ENCODE peak calls at places on chromosomes 6 and 20, in four cellular contexts. N, J, Y and F are unnamed samples.

GRCh38 chr20:50563133-50563944 is 53.2 kb downstream of the PTPN1 start:
- DNase-seq in N (no peak), J (no peak), Y (no peak), F (no peak)

GRCh38 chr6:75290558-75290957 is 6.0 kb upstream of the TMEM30A start:
- DNase-seq in N (no peak), J (no peak), Y (no peak), F (no peak)

GRCh38 chr6:92791403-92791802 is 628.0 kb downstream of the EPHA7 start:
- DNase-seq in N (no peak), J (no peak), Y (no peak), F (no peak)

GRCh38 chr6:89295981-89296380 is 19.1 kb downstream of the GABRR2 start:
- DNase-seq in N (no peak), J (no peak), Y (no peak), F (no peak)

GRCh38 chr6:13012271-13012670 is 295.7 kb downstream of the PHACTR1 start:
- DNase-seq in N (no peak), J (peak), Y (no peak), F (no peak)

GRCh38 chr20:588932-589672 is 21.0 kb downstream of the TCF15 start:
- DNase-seq in N (peak), J (no peak), Y (no peak), F (no peak)

GRCh38 chr20:44208770-44209169 is 1.8 kb downstream of the OSER1 start:
- DNase-seq in N (no peak), J (no peak), Y (peak), F (no peak)

GRCh38 chr20:47391276-47392010 is 34.9 kb upstream of the ZMYND8 start:
- DNase-seq in N (no peak), J (peak), Y (no peak), F (no peak)

GRCh38 chr6:119119989-119120388 is 41.5 kb upstream of the FAM184A start:
- DNase-seq in N (no peak), J (no peak), Y (peak), F (no peak)

GRCh38 chr6:25971187-25971811 is 8.7 kb downstream of the TRIM38 start:
- DNase-seq in N (peak), J (peak), Y (peak), F (peak)

DNA sequence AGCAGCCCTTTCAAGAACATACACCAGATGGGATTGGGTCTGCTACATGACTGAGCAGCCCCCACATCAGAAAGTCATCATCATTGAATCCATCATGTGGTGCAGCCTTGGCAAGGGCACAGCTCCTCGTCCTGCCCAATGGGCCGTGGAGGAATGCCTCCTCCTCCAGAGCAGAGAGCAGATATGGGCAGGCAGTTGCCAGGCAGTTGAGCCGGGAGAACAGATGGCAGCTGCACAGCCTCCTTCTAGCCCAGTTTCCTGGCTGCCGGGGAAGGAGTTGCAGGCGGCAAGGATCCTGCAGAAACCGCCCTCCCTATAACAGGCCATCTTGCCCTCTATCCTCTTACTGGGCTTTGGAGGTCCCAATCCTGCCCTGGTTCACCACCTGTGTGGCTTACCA is 11.9 kb upstream of the ZFAND3 start:
- DNase-seq in N (no peak), J (no peak), Y (peak), F (no peak)
- TF ChIP-seq CTCF in N (no peak), J (no peak), Y (peak), F (no peak)

DNA sequence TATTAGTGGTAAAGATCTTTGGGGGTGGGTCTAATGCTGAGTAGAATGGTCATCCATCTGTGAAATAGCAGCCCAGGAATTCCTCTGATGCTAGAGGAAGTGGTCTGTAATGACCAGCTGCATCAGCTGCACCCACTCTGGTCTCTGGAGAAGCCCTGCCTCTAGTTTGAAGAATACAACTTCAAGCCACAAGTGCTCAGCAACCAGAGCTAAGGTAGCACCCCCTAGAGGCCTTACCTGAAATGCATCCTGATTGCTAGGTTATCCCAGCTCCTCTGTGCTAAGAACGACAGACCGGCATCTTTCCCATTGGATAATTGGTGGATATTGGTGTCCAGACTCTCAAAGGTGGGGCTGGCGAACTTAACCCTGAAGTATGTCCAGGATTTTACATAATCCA is 58.2 kb downstream of the DNAH8 start:
- DNase-seq in N (peak), J (no peak), Y (no peak), F (peak)
- TF ChIP-seq CTCF in N (peak), J (peak), Y (peak), F (peak)

GRCh38 chr6:50062051-50062450 is 12.3 kb upstream of the DEFB112 start:
- DNase-seq in N (peak), J (no peak), Y (no peak), F (peak)
- TF ChIP-seq CTCF in N (peak), J (peak), Y (peak), F (peak)

DNA sequence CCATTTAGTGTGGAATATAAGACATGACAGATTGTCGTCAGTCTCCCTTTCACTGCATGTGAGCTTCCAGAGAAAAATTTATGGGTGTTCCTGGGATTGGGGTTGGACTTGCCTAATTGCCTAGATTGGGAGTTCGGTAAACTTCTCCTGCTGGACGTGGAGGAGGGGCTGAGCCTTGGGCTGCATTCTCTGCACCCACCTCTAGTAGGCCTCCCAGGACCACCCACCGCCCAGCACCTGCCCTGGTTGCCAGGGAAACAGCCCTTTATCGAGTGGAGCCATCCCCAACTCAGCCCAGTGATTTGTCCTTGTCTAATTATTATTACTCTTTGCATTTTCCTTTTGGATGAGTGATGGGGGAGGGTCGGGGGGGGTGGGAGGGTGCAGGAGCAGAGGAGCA is 104.3 kb downstream of the DHX35 start:
- DNase-seq in N (no peak), J (no peak), Y (no peak), F (no peak)
- TF ChIP-seq CTCF in N (peak), J (no peak), Y (no peak), F (no peak)

GRCh38 chr6:76420094-76420493 is 347.6 kb upstream of the IMPG1 start:
- DNase-seq in N (no peak), J (no peak), Y (no peak), F (no peak)

GRCh38 chr6:76418657-76419217 is 346.3 kb upstream of the IMPG1 start:
- DNase-seq in N (no peak), J (no peak), Y (no peak), F (peak)

GRCh38 chr6:76422814-76423213 is 350.4 kb upstream of the IMPG1 start:
- DNase-seq in N (no peak), J (no peak), Y (no peak), F (no peak)

DNA sequence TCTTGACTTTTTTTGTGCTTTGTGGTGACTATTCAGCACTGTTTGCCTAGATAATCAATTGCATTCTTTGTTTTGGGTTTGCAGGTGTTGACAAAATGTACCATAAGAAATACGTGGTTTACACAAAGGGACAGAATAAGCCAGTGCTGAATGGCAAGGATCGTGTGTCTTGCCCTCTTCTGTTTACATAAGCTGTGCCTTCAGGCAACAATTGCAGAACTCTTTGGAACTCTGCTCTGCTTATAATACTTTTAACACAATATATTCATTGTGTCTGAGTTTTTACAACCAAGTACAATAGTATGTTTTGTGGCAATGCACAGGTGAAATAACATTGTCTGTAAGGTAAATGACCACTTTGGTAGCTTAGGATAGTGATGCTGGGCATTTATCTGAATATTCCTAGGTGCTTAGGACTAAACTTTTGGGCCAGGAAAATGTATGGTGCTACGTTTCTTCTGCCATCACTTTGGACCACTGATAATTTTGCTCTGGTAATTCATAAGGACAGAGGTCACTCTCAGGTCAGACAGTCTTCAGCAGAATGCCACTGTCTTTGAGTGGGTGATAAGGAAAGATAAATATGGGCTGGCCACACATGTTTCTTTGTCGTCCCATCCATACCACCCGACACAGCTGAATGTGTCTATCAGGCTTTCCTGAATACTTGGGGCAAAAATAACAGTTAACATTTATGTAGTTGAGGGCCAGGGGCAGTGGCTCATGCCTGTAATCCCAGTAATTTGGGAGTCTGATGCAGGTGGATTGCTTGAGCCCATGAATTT is 344.6 kb upstream of the IMPG1 start:
- DNase-seq in N (no peak), J (no peak), Y (no peak), F (peak)
- TF ChIP-seq CTCF in N (no peak), J (no peak), Y (no peak), F (no peak)

GRCh38 chr6:71533939-71534379 is 245.3 kb downstream of the OGFRL1 start:
- DNase-seq in N (peak), J (no peak), Y (peak), F (peak)
- TF ChIP-seq CTCF in N (peak), J (peak), Y (peak), F (peak)

DNA sequence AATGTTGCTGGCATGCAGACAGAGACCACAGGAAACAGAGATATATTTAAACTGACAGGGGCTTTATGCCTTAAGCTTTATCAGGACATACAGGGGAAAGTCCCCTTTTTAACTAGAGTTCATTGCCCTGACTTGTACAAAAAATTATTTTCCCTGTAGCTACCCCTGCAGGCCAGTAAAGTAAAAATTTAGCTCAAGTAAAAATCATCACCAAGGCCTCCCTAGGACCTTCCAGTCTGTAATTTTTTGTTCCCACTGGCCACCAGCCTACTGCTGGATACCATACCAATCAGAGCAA is 711.9 kb upstream of the NRSN1 start:
- DNase-seq in N (no peak), J (no peak), Y (peak), F (peak)
- TF ChIP-seq CTCF in N (no peak), J (peak), Y (peak), F (no peak)

GRCh38 chr6:39088331-39088730 is 26.7 kb downstream of the SAYSD1 start:
- DNase-seq in N (no peak), J (peak), Y (peak), F (no peak)
- TF ChIP-seq CTCF in N (peak), J (peak), Y (peak), F (no peak)

GRCh38 chr20:33944914-33945313 is 48.8 kb upstream of the RALY start:
- DNase-seq in N (no peak), J (no peak), Y (no peak), F (no peak)

GRCh38 chr20:33948480-33948879 is 45.2 kb upstream of the RALY start:
- DNase-seq in N (no peak), J (no peak), Y (no peak), F (no peak)

GRCh38 chr20:33945391-33946079 is 48.2 kb upstream of the RALY start:
- DNase-seq in N (no peak), J (no peak), Y (peak), F (no peak)

GRCh38 chr20:33951171-33951570 is 42.5 kb upstream of the RALY start:
- DNase-seq in N (no peak), J (no peak), Y (no peak), F (no peak)

GRCh38 chr20:33947709-33948295 is 45.9 kb upstream of the RALY start:
- DNase-seq in N (peak), J (peak), Y (peak), F (peak)
- TF ChIP-seq CTCF in N (peak), J (peak), Y (peak), F (peak)

GRCh38 chr20:25317351-25318075 is 69.6 kb downstream of the PYGB start:
- DNase-seq in N (no peak), J (no peak), Y (no peak), F (no peak)

GRCh38 chr20:25318471-25319240 is 70.8 kb downstream of the PYGB start:
- DNase-seq in N (no peak), J (no peak), Y (no peak), F (no peak)

GRCh38 chr20:25321262-25321831 is 69.3 kb downstream of the ABHD12 start:
- DNase-seq in N (no peak), J (no peak), Y (no peak), F (no peak)

GRCh38 chr20:25320035-25320800 is 70.4 kb downstream of the ABHD12 start:
- DNase-seq in N (no peak), J (no peak), Y (no peak), F (no peak)

DNA sequence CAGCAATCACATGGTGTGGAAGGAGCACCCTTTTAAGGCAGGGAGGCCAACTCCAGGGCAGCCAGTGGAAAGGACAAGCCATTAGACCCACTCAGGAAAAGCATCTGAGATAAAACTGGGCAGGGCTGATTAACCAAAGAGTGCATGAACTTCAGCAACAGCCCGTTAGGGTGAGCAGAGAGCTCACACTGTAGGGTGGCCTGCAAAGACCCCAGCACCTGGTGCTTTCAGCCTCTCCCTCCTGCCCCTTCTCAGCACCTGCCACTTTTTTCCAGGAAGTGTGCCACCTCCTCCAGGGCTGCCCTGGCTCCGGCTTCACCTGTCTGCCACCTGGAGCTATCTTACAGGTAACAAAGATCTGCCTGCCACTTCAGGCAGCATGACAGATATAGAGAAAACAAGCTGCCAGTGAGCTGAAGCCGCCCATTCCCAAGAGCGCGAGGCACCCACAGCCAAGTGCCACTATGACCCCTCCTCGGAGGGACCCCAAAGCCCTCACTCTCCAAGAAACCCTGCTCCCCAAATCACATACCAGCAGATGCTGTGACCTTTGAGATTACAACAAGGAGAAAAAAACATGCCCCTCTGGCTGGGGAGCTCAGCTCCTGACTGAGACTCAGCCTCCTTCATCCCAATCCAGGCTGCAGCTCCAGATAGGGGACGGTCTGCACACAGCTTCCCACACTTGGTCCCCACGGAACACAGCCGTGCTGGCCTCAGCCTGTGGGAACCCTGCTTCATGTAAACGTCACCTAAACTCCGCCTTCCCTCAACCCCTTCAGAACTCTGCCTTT is 71.2 kb downstream of the ABHD12 start:
- DNase-seq in N (no peak), J (no peak), Y (no peak), F (no peak)
- TF ChIP-seq CTCF in N (no peak), J (no peak), Y (no peak), F (no peak)